ENCODE peak calls at places on chromosomes 12 and 14, in seven cellular contexts. One of them, this sample, is unnamed.

GRCh38 chr12:1517007-1517406 is 77.4 kb downstream of the FBXL14 start:
- DNase-seq in CD8-positive, alpha-beta memory T cell: no peak
- DNase-seq in HFFc6: peak
- DNase-seq in GDM1: no peak
- DNase-seq in stimulated activated CD4-positive, alpha-beta T cell treated with anti-CD3 and anti-CD28 coated beads, Interleukin-12 subunit alpha, Interleukin-12 subunit beta, amount 100 ng/mL, for 4 hours: no peak
- DNase-seq in suprapubic skin: no peak
- DNase-seq in GM12892: no peak
- DNase-seq in this sample: no peak

GRCh38 chr12:52307836-52308806 is 13.1 kb downstream of the KRT83 start:
- DNase-seq in stimulated activated CD4-positive, alpha-beta T cell treated with anti-CD3 and anti-CD28 coated beads, Interleukin-12 subunit alpha, Interleukin-12 subunit beta, amount 100 ng/mL, for 4 hours: no peak
- DNase-seq in HFFc6: no peak
- DNase-seq in GM12892: peak
- DNase-seq in GDM1: no peak
- DNase-seq in suprapubic skin: no peak
- DNase-seq in CD8-positive, alpha-beta memory T cell: no peak
- DNase-seq in this sample: no peak

GRCh38 chr14:68576031-68576430 is 216.8 kb downstream of the ZFP36L1 start:
- DNase-seq in HFFc6: no peak
- DNase-seq in stimulated activated CD4-positive, alpha-beta T cell treated with anti-CD3 and anti-CD28 coated beads, Interleukin-12 subunit alpha, Interleukin-12 subunit beta, amount 100 ng/mL, for 4 hours: no peak
- DNase-seq in GDM1: no peak
- DNase-seq in GM12892: no peak
- DNase-seq in suprapubic skin: no peak
- DNase-seq in CD8-positive, alpha-beta memory T cell: no peak
- DNase-seq in this sample: no peak

GRCh38 chr12:68963456-68963859 is 30.5 kb upstream of the CPM start:
- DNase-seq in CD8-positive, alpha-beta memory T cell: no peak
- DNase-seq in GM12892: no peak
- DNase-seq in suprapubic skin: no peak
- DNase-seq in stimulated activated CD4-positive, alpha-beta T cell treated with anti-CD3 and anti-CD28 coated beads, Interleukin-12 subunit alpha, Interleukin-12 subunit beta, amount 100 ng/mL, for 4 hours: no peak
- DNase-seq in HFFc6: no peak
- DNase-seq in GDM1: no peak
- DNase-seq in this sample: no peak

GRCh38 chr12:45583011-45583657 is 146.4 kb upstream of the ARID2 start:
- DNase-seq in suprapubic skin: no peak
- DNase-seq in HFFc6: no peak
- DNase-seq in CD8-positive, alpha-beta memory T cell: no peak
- DNase-seq in GDM1: no peak
- DNase-seq in stimulated activated CD4-positive, alpha-beta T cell treated with anti-CD3 and anti-CD28 coated beads, Interleukin-12 subunit alpha, Interleukin-12 subunit beta, amount 100 ng/mL, for 4 hours: no peak
- DNase-seq in GM12892: no peak
- DNase-seq in this sample: no peak

GRCh38 chr12:132851465-132851864 is 22.8 kb upstream of the GOLGA3 start:
- DNase-seq in GDM1: no peak
- DNase-seq in HFFc6: no peak
- DNase-seq in stimulated activated CD4-positive, alpha-beta T cell treated with anti-CD3 and anti-CD28 coated beads, Interleukin-12 subunit alpha, Interleukin-12 subunit beta, amount 100 ng/mL, for 4 hours: no peak
- DNase-seq in GM12892: no peak
- DNase-seq in suprapubic skin: no peak
- DNase-seq in CD8-positive, alpha-beta memory T cell: no peak
- DNase-seq in this sample: no peak

GRCh38 chr14:30214456-30215090 is 286.9 kb upstream of the PRKD1 start:
- DNase-seq in stimulated activated CD4-positive, alpha-beta T cell treated with anti-CD3 and anti-CD28 coated beads, Interleukin-12 subunit alpha, Interleukin-12 subunit beta, amount 100 ng/mL, for 4 hours: no peak
- DNase-seq in suprapubic skin: no peak
- DNase-seq in HFFc6: peak
- DNase-seq in CD8-positive, alpha-beta memory T cell: no peak
- DNase-seq in GDM1: peak
- DNase-seq in GM12892: no peak
- DNase-seq in this sample: no peak

GRCh38 chr12:27303139-27304111 is 29.2 kb upstream of the BMAL2 start:
- DNase-seq in suprapubic skin: no peak
- DNase-seq in GM12892: no peak
- DNase-seq in HFFc6: no peak
- DNase-seq in GDM1: no peak
- DNase-seq in stimulated activated CD4-positive, alpha-beta T cell treated with anti-CD3 and anti-CD28 coated beads, Interleukin-12 subunit alpha, Interleukin-12 subunit beta, amount 100 ng/mL, for 4 hours: no peak
- DNase-seq in CD8-positive, alpha-beta memory T cell: no peak
- DNase-seq in this sample: no peak

GRCh38 chr14:69350892-69351291 is 47.2 kb downstream of the ERH start:
- DNase-seq in stimulated activated CD4-positive, alpha-beta T cell treated with anti-CD3 and anti-CD28 coated beads, Interleukin-12 subunit alpha, Interleukin-12 subunit beta, amount 100 ng/mL, for 4 hours: no peak
- DNase-seq in GM12892: no peak
- DNase-seq in GDM1: no peak
- DNase-seq in CD8-positive, alpha-beta memory T cell: no peak
- DNase-seq in suprapubic skin: no peak
- DNase-seq in HFFc6: no peak
- DNase-seq in this sample: no peak

GRCh38 chr14:37452323-37452722 is 142.7 kb downstream of the FOXA1 start:
- DNase-seq in GM12892: no peak
- DNase-seq in suprapubic skin: no peak
- DNase-seq in stimulated activated CD4-positive, alpha-beta T cell treated with anti-CD3 and anti-CD28 coated beads, Interleukin-12 subunit alpha, Interleukin-12 subunit beta, amount 100 ng/mL, for 4 hours: no peak
- DNase-seq in CD8-positive, alpha-beta memory T cell: no peak
- DNase-seq in GDM1: no peak
- DNase-seq in HFFc6: no peak
- DNase-seq in this sample: no peak

GRCh38 chr12:57460457-57461325 is 1.1 kb downstream of the GLI1 start:
- DNase-seq in HFFc6: no peak
- DNase-seq in CD8-positive, alpha-beta memory T cell: no peak
- DNase-seq in stimulated activated CD4-positive, alpha-beta T cell treated with anti-CD3 and anti-CD28 coated beads, Interleukin-12 subunit alpha, Interleukin-12 subunit beta, amount 100 ng/mL, for 4 hours: no peak
- DNase-seq in suprapubic skin: no peak
- DNase-seq in GM12892: no peak
- DNase-seq in GDM1: no peak
- DNase-seq in this sample: no peak

GRCh38 chr14:68379510-68380303 is 413.2 kb downstream of the ZFP36L1 start:
- DNase-seq in GM12892: no peak
- DNase-seq in GDM1: no peak
- DNase-seq in stimulated activated CD4-positive, alpha-beta T cell treated with anti-CD3 and anti-CD28 coated beads, Interleukin-12 subunit alpha, Interleukin-12 subunit beta, amount 100 ng/mL, for 4 hours: no peak
- DNase-seq in CD8-positive, alpha-beta memory T cell: peak
- DNase-seq in suprapubic skin: no peak
- DNase-seq in HFFc6: no peak
- DNase-seq in this sample: no peak

GRCh38 chr12:106342397-106343212 is 14.9 kb upstream of the POLR3B start:
- DNase-seq in stimulated activated CD4-positive, alpha-beta T cell treated with anti-CD3 and anti-CD28 coated beads, Interleukin-12 subunit alpha, Interleukin-12 subunit beta, amount 100 ng/mL, for 4 hours: no peak
- DNase-seq in suprapubic skin: peak
- DNase-seq in CD8-positive, alpha-beta memory T cell: no peak
- DNase-seq in GM12892: no peak
- DNase-seq in HFFc6: peak
- DNase-seq in GDM1: no peak
- DNase-seq in this sample: no peak

GRCh38 chr14:54935958-54936357 is 33.3 kb upstream of the GCH1 start:
- DNase-seq in GM12892: no peak
- DNase-seq in HFFc6: no peak
- DNase-seq in stimulated activated CD4-positive, alpha-beta T cell treated with anti-CD3 and anti-CD28 coated beads, Interleukin-12 subunit alpha, Interleukin-12 subunit beta, amount 100 ng/mL, for 4 hours: no peak
- DNase-seq in CD8-positive, alpha-beta memory T cell: no peak
- DNase-seq in suprapubic skin: no peak
- DNase-seq in GDM1: no peak
- DNase-seq in this sample: no peak

GRCh38 chr14:64303471-64303917 is 9.3 kb upstream of the ESR2 start:
- DNase-seq in stimulated activated CD4-positive, alpha-beta T cell treated with anti-CD3 and anti-CD28 coated beads, Interleukin-12 subunit alpha, Interleukin-12 subunit beta, amount 100 ng/mL, for 4 hours: no peak
- DNase-seq in HFFc6: peak
- DNase-seq in suprapubic skin: no peak
- DNase-seq in GDM1: no peak
- DNase-seq in CD8-positive, alpha-beta memory T cell: peak
- DNase-seq in GM12892: peak
- DNase-seq in this sample: no peak

GRCh38 chr14:61601923-61602732 is 93.2 kb upstream of the HIF1A start:
- DNase-seq in HFFc6: no peak
- DNase-seq in GDM1: no peak
- DNase-seq in GM12892: no peak
- DNase-seq in stimulated activated CD4-positive, alpha-beta T cell treated with anti-CD3 and anti-CD28 coated beads, Interleukin-12 subunit alpha, Interleukin-12 subunit beta, amount 100 ng/mL, for 4 hours: no peak
- DNase-seq in suprapubic skin: no peak
- DNase-seq in CD8-positive, alpha-beta memory T cell: no peak
- DNase-seq in this sample: no peak

GRCh38 chr12:14403711-14404164 is 38.3 kb downstream of the ATF7IP start:
- DNase-seq in GM12892: no peak
- DNase-seq in GDM1: no peak
- DNase-seq in stimulated activated CD4-positive, alpha-beta T cell treated with anti-CD3 and anti-CD28 coated beads, Interleukin-12 subunit alpha, Interleukin-12 subunit beta, amount 100 ng/mL, for 4 hours: no peak
- DNase-seq in suprapubic skin: no peak
- DNase-seq in HFFc6: peak
- DNase-seq in CD8-positive, alpha-beta memory T cell: peak
- DNase-seq in this sample: no peak

GRCh38 chr12:8644345-8645248 is 18.0 kb downstream of the MFAP5 start:
- DNase-seq in HFFc6: no peak
- DNase-seq in GDM1: no peak
- DNase-seq in stimulated activated CD4-positive, alpha-beta T cell treated with anti-CD3 and anti-CD28 coated beads, Interleukin-12 subunit alpha, Interleukin-12 subunit beta, amount 100 ng/mL, for 4 hours: peak
- DNase-seq in GM12892: no peak
- DNase-seq in CD8-positive, alpha-beta memory T cell: peak
- DNase-seq in suprapubic skin: no peak
- DNase-seq in this sample: no peak

GRCh38 chr14:96038920-96039632 is at the start of gene C14orf132:
- DNase-seq in CD8-positive, alpha-beta memory T cell: peak
- DNase-seq in HFFc6: peak
- DNase-seq in GM12892: peak
- DNase-seq in stimulated activated CD4-positive, alpha-beta T cell treated with anti-CD3 and anti-CD28 coated beads, Interleukin-12 subunit alpha, Interleukin-12 subunit beta, amount 100 ng/mL, for 4 hours: peak
- DNase-seq in GDM1: no peak
- DNase-seq in suprapubic skin: no peak
- DNase-seq in this sample: peak

GRCh38 chr12:75977952-75978671 is 53.5 kb downstream of the PHLDA1 start:
- DNase-seq in suprapubic skin: no peak
- DNase-seq in CD8-positive, alpha-beta memory T cell: peak
- DNase-seq in HFFc6: peak
- DNase-seq in GDM1: peak
- DNase-seq in stimulated activated CD4-positive, alpha-beta T cell treated with anti-CD3 and anti-CD28 coated beads, Interleukin-12 subunit alpha, Interleukin-12 subunit beta, amount 100 ng/mL, for 4 hours: peak
- DNase-seq in GM12892: peak
- DNase-seq in this sample: no peak

GRCh38 chr12:118359541-118359915 is 13.2 kb downstream of the TAOK3 start:
- DNase-seq in CD8-positive, alpha-beta memory T cell: peak
- DNase-seq in GM12892: no peak
- DNase-seq in GDM1: peak
- DNase-seq in suprapubic skin: no peak
- DNase-seq in HFFc6: no peak
- DNase-seq in stimulated activated CD4-positive, alpha-beta T cell treated with anti-CD3 and anti-CD28 coated beads, Interleukin-12 subunit alpha, Interleukin-12 subunit beta, amount 100 ng/mL, for 4 hours: no peak
- DNase-seq in this sample: no peak

GRCh38 chr12:22935090-22935489 is 310.1 kb downstream of the ETNK1 start:
- DNase-seq in CD8-positive, alpha-beta memory T cell: no peak
- DNase-seq in HFFc6: no peak
- DNase-seq in GDM1: no peak
- DNase-seq in stimulated activated CD4-positive, alpha-beta T cell treated with anti-CD3 and anti-CD28 coated beads, Interleukin-12 subunit alpha, Interleukin-12 subunit beta, amount 100 ng/mL, for 4 hours: no peak
- DNase-seq in suprapubic skin: no peak
- DNase-seq in GM12892: no peak
- DNase-seq in this sample: no peak

GRCh38 chr14:68715032-68715924 is 77.6 kb downstream of the ZFP36L1 start:
- DNase-seq in GM12892: no peak
- DNase-seq in CD8-positive, alpha-beta memory T cell: no peak
- DNase-seq in HFFc6: no peak
- DNase-seq in suprapubic skin: peak
- DNase-seq in GDM1: no peak
- DNase-seq in stimulated activated CD4-positive, alpha-beta T cell treated with anti-CD3 and anti-CD28 coated beads, Interleukin-12 subunit alpha, Interleukin-12 subunit beta, amount 100 ng/mL, for 4 hours: no peak
- DNase-seq in this sample: no peak

GRCh38 chr14:104184506-104184905 is 46.1 kb downstream of the KIF26A start:
- DNase-seq in GM12892: no peak
- DNase-seq in suprapubic skin: no peak
- DNase-seq in GDM1: no peak
- DNase-seq in CD8-positive, alpha-beta memory T cell: no peak
- DNase-seq in stimulated activated CD4-positive, alpha-beta T cell treated with anti-CD3 and anti-CD28 coated beads, Interleukin-12 subunit alpha, Interleukin-12 subunit beta, amount 100 ng/mL, for 4 hours: no peak
- DNase-seq in HFFc6: no peak
- DNase-seq in this sample: no peak

GRCh38 chr14:102508774-102509743 is 517 bp downstream of the ANKRD9 start:
- DNase-seq in suprapubic skin: peak
- DNase-seq in GDM1: no peak
- DNase-seq in stimulated activated CD4-positive, alpha-beta T cell treated with anti-CD3 and anti-CD28 coated beads, Interleukin-12 subunit alpha, Interleukin-12 subunit beta, amount 100 ng/mL, for 4 hours: peak
- DNase-seq in HFFc6: no peak
- DNase-seq in CD8-positive, alpha-beta memory T cell: peak
- DNase-seq in GM12892: no peak
- DNase-seq in this sample: peak

GRCh38 chr12:69330475-69331473 is 17.4 kb upstream of the LYZ start:
- DNase-seq in stimulated activated CD4-positive, alpha-beta T cell treated with anti-CD3 and anti-CD28 coated beads, Interleukin-12 subunit alpha, Interleukin-12 subunit beta, amount 100 ng/mL, for 4 hours: peak
- DNase-seq in GDM1: no peak
- DNase-seq in suprapubic skin: no peak
- DNase-seq in GM12892: peak
- DNase-seq in CD8-positive, alpha-beta memory T cell: peak
- DNase-seq in HFFc6: no peak
- DNase-seq in this sample: no peak

GRCh38 chr12:121789800-121790748 is 3.4 kb downstream of the RHOF start:
- DNase-seq in GDM1: peak
- DNase-seq in stimulated activated CD4-positive, alpha-beta T cell treated with anti-CD3 and anti-CD28 coated beads, Interleukin-12 subunit alpha, Interleukin-12 subunit beta, amount 100 ng/mL, for 4 hours: peak
- DNase-seq in HFFc6: no peak
- DNase-seq in CD8-positive, alpha-beta memory T cell: peak
- DNase-seq in suprapubic skin: no peak
- DNase-seq in GM12892: peak
- DNase-seq in this sample: no peak

GRCh38 chr12:55738113-55739024 is 4.6 kb upstream of the GDF11 start:
- DNase-seq in GDM1: peak
- DNase-seq in suprapubic skin: peak
- DNase-seq in GM12892: peak
- DNase-seq in HFFc6: peak
- DNase-seq in CD8-positive, alpha-beta memory T cell: peak
- DNase-seq in stimulated activated CD4-positive, alpha-beta T cell treated with anti-CD3 and anti-CD28 coated beads, Interleukin-12 subunit alpha, Interleukin-12 subunit beta, amount 100 ng/mL, for 4 hours: peak
- DNase-seq in this sample: peak

GRCh38 chr12:54560374-54560858 is 11.0 kb downstream of the PDE1B start:
- DNase-seq in CD8-positive, alpha-beta memory T cell: peak
- DNase-seq in GM12892: peak
- DNase-seq in suprapubic skin: peak
- DNase-seq in GDM1: peak
- DNase-seq in stimulated activated CD4-positive, alpha-beta T cell treated with anti-CD3 and anti-CD28 coated beads, Interleukin-12 subunit alpha, Interleukin-12 subunit beta, amount 100 ng/mL, for 4 hours: peak
- DNase-seq in HFFc6: peak
- DNase-seq in this sample: peak

GRCh38 chr12:97404549-97404948 is 58.1 kb upstream of the RMST start:
- DNase-seq in CD8-positive, alpha-beta memory T cell: no peak
- DNase-seq in suprapubic skin: no peak
- DNase-seq in HFFc6: no peak
- DNase-seq in stimulated activated CD4-positive, alpha-beta T cell treated with anti-CD3 and anti-CD28 coated beads, Interleukin-12 subunit alpha, Interleukin-12 subunit beta, amount 100 ng/mL, for 4 hours: no peak
- DNase-seq in GDM1: no peak
- DNase-seq in GM12892: peak
- DNase-seq in this sample: peak

GRCh38 chr12:80707830-80708534 is 548 bp downstream of the MYF6 start:
- DNase-seq in CD8-positive, alpha-beta memory T cell: no peak
- DNase-seq in GM12892: no peak
- DNase-seq in HFFc6: no peak
- DNase-seq in suprapubic skin: no peak
- DNase-seq in stimulated activated CD4-positive, alpha-beta T cell treated with anti-CD3 and anti-CD28 coated beads, Interleukin-12 subunit alpha, Interleukin-12 subunit beta, amount 100 ng/mL, for 4 hours: no peak
- DNase-seq in GDM1: no peak
- DNase-seq in this sample: no peak

GRCh38 chr12:104653730-104654328 is 197.1 kb downstream of the CHST11 start:
- DNase-seq in HFFc6: no peak
- DNase-seq in suprapubic skin: no peak
- DNase-seq in CD8-positive, alpha-beta memory T cell: peak
- DNase-seq in GDM1: no peak
- DNase-seq in stimulated activated CD4-positive, alpha-beta T cell treated with anti-CD3 and anti-CD28 coated beads, Interleukin-12 subunit alpha, Interleukin-12 subunit beta, amount 100 ng/mL, for 4 hours: no peak
- DNase-seq in GM12892: peak
- DNase-seq in this sample: no peak

GRCh38 chr14:106039400-106039799 is 513.0 kb downstream of the TMEM121 start:
- DNase-seq in HFFc6: no peak
- DNase-seq in stimulated activated CD4-positive, alpha-beta T cell treated with anti-CD3 and anti-CD28 coated beads, Interleukin-12 subunit alpha, Interleukin-12 subunit beta, amount 100 ng/mL, for 4 hours: peak
- DNase-seq in suprapubic skin: no peak
- DNase-seq in CD8-positive, alpha-beta memory T cell: peak
- DNase-seq in GM12892: no peak
- DNase-seq in GDM1: peak
- DNase-seq in this sample: no peak

GRCh38 chr14:74634481-74634880 is 22.4 kb upstream of the LTBP2 start:
- DNase-seq in HFFc6: peak
- DNase-seq in suprapubic skin: no peak
- DNase-seq in CD8-positive, alpha-beta memory T cell: no peak
- DNase-seq in GDM1: no peak
- DNase-seq in stimulated activated CD4-positive, alpha-beta T cell treated with anti-CD3 and anti-CD28 coated beads, Interleukin-12 subunit alpha, Interleukin-12 subunit beta, amount 100 ng/mL, for 4 hours: no peak
- DNase-seq in GM12892: no peak
- DNase-seq in this sample: no peak

GRCh38 chr14:79265366-79265765 is 945.9 kb downstream of the DIO2 start:
- DNase-seq in stimulated activated CD4-positive, alpha-beta T cell treated with anti-CD3 and anti-CD28 coated beads, Interleukin-12 subunit alpha, Interleukin-12 subunit beta, amount 100 ng/mL, for 4 hours: no peak
- DNase-seq in CD8-positive, alpha-beta memory T cell: no peak
- DNase-seq in HFFc6: no peak
- DNase-seq in GM12892: no peak
- DNase-seq in GDM1: no peak
- DNase-seq in suprapubic skin: no peak
- DNase-seq in this sample: no peak

GRCh38 chr12:131920902-131921840 is 7.9 kb upstream of the PUS1 start:
- DNase-seq in GDM1: no peak
- DNase-seq in GM12892: peak
- DNase-seq in CD8-positive, alpha-beta memory T cell: no peak
- DNase-seq in suprapubic skin: no peak
- DNase-seq in HFFc6: no peak
- DNase-seq in stimulated activated CD4-positive, alpha-beta T cell treated with anti-CD3 and anti-CD28 coated beads, Interleukin-12 subunit alpha, Interleukin-12 subunit beta, amount 100 ng/mL, for 4 hours: no peak
- DNase-seq in this sample: no peak

GRCh38 chr14:50529288-50530179 is 2.8 kb downstream of the MAP4K5 start:
- DNase-seq in CD8-positive, alpha-beta memory T cell: no peak
- DNase-seq in stimulated activated CD4-positive, alpha-beta T cell treated with anti-CD3 and anti-CD28 coated beads, Interleukin-12 subunit alpha, Interleukin-12 subunit beta, amount 100 ng/mL, for 4 hours: no peak
- DNase-seq in GDM1: no peak
- DNase-seq in GM12892: no peak
- DNase-seq in suprapubic skin: no peak
- DNase-seq in HFFc6: no peak
- DNase-seq in this sample: no peak